ENCODE peak calls at places on chromosomes 13 and 19, in five cellular contexts. L is PC-3; G is nephron progenitor cell; N is stimulated activated naive CD4-positive, alpha-beta T cell; Z is head of caudate nucleus. E is an unnamed sample.

GRCh38 chr13:75776550-75776949 is 140.4 kb downstream of the LMO7 start:
- DNase-seq in L (no peak), G (no peak), N (no peak), Z (no peak), E (no peak)

GRCh38 chr19:17706750-17707181 is 12.5 kb upstream of the MAP1S start:
- DNase-seq in L (no peak), G (peak), N (no peak), Z (peak), E (peak)

GRCh38 chr19:5170329-5170745 is 170.3 kb downstream of the PTPRS start:
- DNase-seq in L (no peak), G (peak), N (peak), Z (no peak), E (peak)

GRCh38 chr19:46614114-46614701 is 10.7 kb downstream of the PTGIR start:
- DNase-seq in L (peak), G (peak), N (peak), Z (peak), E (peak)

GRCh38 chr13:60627071-60627686 is 230.2 kb downstream of the TDRD3 start:
- DNase-seq in L (peak), G (peak), N (no peak), Z (peak), E (peak)

GRCh38 chr19:40147693-40148347 is 43.4 kb upstream of the MAP3K10 start:
- DNase-seq in L (peak), G (no peak), N (no peak), Z (no peak), E (no peak)

GRCh38 chr19:56146904-56147303 is 5.8 kb downstream of the ZNF444 start:
- DNase-seq in L (no peak), G (no peak), N (no peak), Z (no peak), E (no peak)

GRCh38 chr19:30522359-30522758 is 150.2 kb downstream of the ZNF536 start:
- DNase-seq in L (no peak), G (no peak), N (no peak), Z (no peak), E (no peak)